ENCODE peak calls at places on chromosomes 13 and 19, in seven cellular contexts. One of them, this sample, is unnamed.

GRCh38 chr13:109740121-109740520 is 46.3 kb downstream of the IRS2 start:
- DNase-seq in neuronal stem cell: no peak
- DNase-seq in IMR-90: no peak
- DNase-seq in mesendoderm: no peak
- DNase-seq in trophoblast cell: no peak
- DNase-seq in H1: no peak
- DNase-seq in mesenchymal stem cell: no peak
- DNase-seq in this sample: no peak

GRCh38 chr19:38285567-38285966 is 18.5 kb upstream of the C19orf33 start:
- DNase-seq in neuronal stem cell: no peak
- DNase-seq in IMR-90: peak
- DNase-seq in mesendoderm: no peak
- DNase-seq in trophoblast cell: no peak
- DNase-seq in H1: no peak
- DNase-seq in mesenchymal stem cell: no peak
- DNase-seq in this sample: no peak

GRCh38 chr13:30846311-30846710 is 59.8 kb upstream of the MEDAG start:
- DNase-seq in neuronal stem cell: no peak
- DNase-seq in IMR-90: peak
- DNase-seq in mesendoderm: no peak
- DNase-seq in trophoblast cell: no peak
- DNase-seq in H1: no peak
- DNase-seq in mesenchymal stem cell: peak
- DNase-seq in this sample: no peak

GRCh38 chr13:113631341-113632095 is 26.5 kb downstream of the ATP4B start:
- DNase-seq in neuronal stem cell: no peak
- DNase-seq in IMR-90: no peak
- DNase-seq in mesendoderm: no peak
- DNase-seq in trophoblast cell: no peak
- DNase-seq in H1: no peak
- DNase-seq in mesenchymal stem cell: no peak
- DNase-seq in this sample: no peak

GRCh38 chr19:56341948-56342347 is 27.3 kb upstream of the ZSCAN5A start:
- DNase-seq in neuronal stem cell: no peak
- DNase-seq in IMR-90: no peak
- DNase-seq in mesendoderm: peak
- DNase-seq in trophoblast cell: no peak
- DNase-seq in H1: no peak
- DNase-seq in mesenchymal stem cell: no peak
- DNase-seq in this sample: no peak

GRCh38 chr13:46124967-46125933 is 20.4 kb upstream of the CPB2 start:
- DNase-seq in neuronal stem cell: no peak
- DNase-seq in IMR-90: no peak
- DNase-seq in mesendoderm: no peak
- DNase-seq in trophoblast cell: peak
- DNase-seq in H1: no peak
- DNase-seq in mesenchymal stem cell: peak
- DNase-seq in this sample: no peak

GRCh38 chr13:105638446-105638845 is 897.0 kb downstream of the EFNB2 start:
- DNase-seq in neuronal stem cell: no peak
- DNase-seq in IMR-90: peak
- DNase-seq in mesendoderm: no peak
- DNase-seq in trophoblast cell: no peak
- DNase-seq in H1: no peak
- DNase-seq in mesenchymal stem cell: peak
- DNase-seq in this sample: no peak

GRCh38 chr19:11480927-11481776 is at the start of gene ELAVL3:
- DNase-seq in neuronal stem cell: no peak
- DNase-seq in IMR-90: no peak
- DNase-seq in mesendoderm: no peak
- DNase-seq in trophoblast cell: no peak
- DNase-seq in H1: peak
- DNase-seq in mesenchymal stem cell: peak
- DNase-seq in this sample: peak

GRCh38 chr13:100361504-100361903 is 227.1 kb downstream of the GGACT start:
- DNase-seq in neuronal stem cell: no peak
- DNase-seq in IMR-90: peak
- DNase-seq in mesendoderm: no peak
- DNase-seq in trophoblast cell: no peak
- DNase-seq in H1: no peak
- DNase-seq in mesenchymal stem cell: peak
- DNase-seq in this sample: no peak

GRCh38 chr13:112066624-112067004 is 335 bp upstream of the SOX1 start:
- DNase-seq in neuronal stem cell: peak
- DNase-seq in IMR-90: no peak
- DNase-seq in mesendoderm: peak
- DNase-seq in trophoblast cell: no peak
- DNase-seq in H1: peak
- DNase-seq in mesenchymal stem cell: peak
- DNase-seq in this sample: peak

GRCh38 chr13:106958690-106959089 is 390.8 kb upstream of the ARGLU1 start:
- DNase-seq in neuronal stem cell: no peak
- DNase-seq in IMR-90: no peak
- DNase-seq in mesendoderm: no peak
- DNase-seq in trophoblast cell: no peak
- DNase-seq in H1: no peak
- DNase-seq in mesenchymal stem cell: no peak
- DNase-seq in this sample: no peak

GRCh38 chr13:25037057-25037813 is 58.7 kb upstream of the PABPC3 start:
- DNase-seq in neuronal stem cell: peak
- DNase-seq in IMR-90: peak
- DNase-seq in mesendoderm: peak
- DNase-seq in trophoblast cell: peak
- DNase-seq in H1: peak
- DNase-seq in mesenchymal stem cell: peak
- DNase-seq in this sample: peak

DNA sequence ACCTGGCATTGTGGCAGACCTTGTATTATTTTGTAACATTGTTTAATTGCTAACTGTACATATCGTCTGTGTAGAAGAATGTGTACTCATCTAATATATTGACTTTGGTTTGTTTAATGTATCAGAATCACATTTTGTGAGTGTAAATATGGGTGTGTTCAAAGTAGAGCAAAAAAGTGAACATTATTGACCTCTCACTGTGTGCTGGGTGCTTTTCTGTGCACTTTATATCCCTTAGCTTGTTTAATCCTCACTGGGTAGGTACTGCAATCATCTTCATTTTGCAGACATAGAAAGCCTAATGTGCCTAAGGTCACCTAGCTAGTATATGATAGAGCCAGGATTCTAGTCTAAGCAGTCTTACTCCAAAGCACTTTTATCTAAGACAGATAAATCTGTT is 245.1 kb downstream of the MAB21L1 start:
- DNase-seq in neuronal stem cell: no peak
- DNase-seq in IMR-90: no peak
- DNase-seq in mesendoderm: no peak
- DNase-seq in trophoblast cell: no peak
- DNase-seq in H1: no peak
- DNase-seq in mesenchymal stem cell: no peak
- DNase-seq in this sample: no peak
- H3K23ac ChIP-seq in neuronal stem cell: no peak
- H3K23ac ChIP-seq in IMR-90: no peak
- H3K23ac ChIP-seq in mesendoderm: no peak
- H3K23ac ChIP-seq in trophoblast cell: no peak
- H3K23ac ChIP-seq in H1: no peak
- H3K23ac ChIP-seq in mesenchymal stem cell: no peak
- H3K23ac ChIP-seq in this sample: no peak

GRCh38 chr13:26344980-26345379 is 91.1 kb downstream of the CDK8 start:
- DNase-seq in neuronal stem cell: no peak
- DNase-seq in IMR-90: peak
- DNase-seq in mesendoderm: no peak
- DNase-seq in trophoblast cell: no peak
- DNase-seq in H1: no peak
- DNase-seq in mesenchymal stem cell: no peak
- DNase-seq in this sample: no peak

GRCh38 chr13:26343816-26344215 is 89.9 kb downstream of the CDK8 start:
- DNase-seq in neuronal stem cell: no peak
- DNase-seq in IMR-90: no peak
- DNase-seq in mesendoderm: peak
- DNase-seq in trophoblast cell: no peak
- DNase-seq in H1: no peak
- DNase-seq in mesenchymal stem cell: peak
- DNase-seq in this sample: no peak

DNA sequence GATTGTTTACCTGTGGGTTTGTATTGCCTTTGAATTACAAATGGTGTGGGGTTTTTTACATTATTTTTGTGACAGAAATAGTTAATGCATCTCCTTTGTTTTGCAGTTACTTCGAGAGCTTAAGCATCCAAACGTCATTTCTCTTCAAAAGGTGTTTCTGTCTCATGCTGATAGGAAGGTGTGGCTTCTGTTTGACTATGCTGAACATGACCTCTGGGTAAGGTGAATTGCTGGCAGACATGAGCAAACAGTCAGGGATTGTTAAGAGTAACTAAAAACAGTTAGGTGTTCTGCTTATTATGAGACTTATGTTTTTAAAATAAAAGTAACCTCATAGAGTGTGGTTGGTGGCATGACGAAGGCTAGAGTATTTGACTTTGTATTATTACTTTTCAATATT is 95.0 kb downstream of the CDK8 start:
- DNase-seq in neuronal stem cell: no peak
- DNase-seq in IMR-90: no peak
- DNase-seq in mesendoderm: no peak
- DNase-seq in trophoblast cell: no peak
- DNase-seq in H1: no peak
- DNase-seq in mesenchymal stem cell: no peak
- DNase-seq in this sample: no peak
- H2BK120ac ChIP-seq in neuronal stem cell: no peak
- H2BK120ac ChIP-seq in IMR-90: no peak
- H2BK120ac ChIP-seq in mesendoderm: no peak
- H2BK120ac ChIP-seq in trophoblast cell: no peak
- H2BK120ac ChIP-seq in H1: no peak
- H2BK120ac ChIP-seq in mesenchymal stem cell: no peak
- H2BK120ac ChIP-seq in this sample: no peak

DNA sequence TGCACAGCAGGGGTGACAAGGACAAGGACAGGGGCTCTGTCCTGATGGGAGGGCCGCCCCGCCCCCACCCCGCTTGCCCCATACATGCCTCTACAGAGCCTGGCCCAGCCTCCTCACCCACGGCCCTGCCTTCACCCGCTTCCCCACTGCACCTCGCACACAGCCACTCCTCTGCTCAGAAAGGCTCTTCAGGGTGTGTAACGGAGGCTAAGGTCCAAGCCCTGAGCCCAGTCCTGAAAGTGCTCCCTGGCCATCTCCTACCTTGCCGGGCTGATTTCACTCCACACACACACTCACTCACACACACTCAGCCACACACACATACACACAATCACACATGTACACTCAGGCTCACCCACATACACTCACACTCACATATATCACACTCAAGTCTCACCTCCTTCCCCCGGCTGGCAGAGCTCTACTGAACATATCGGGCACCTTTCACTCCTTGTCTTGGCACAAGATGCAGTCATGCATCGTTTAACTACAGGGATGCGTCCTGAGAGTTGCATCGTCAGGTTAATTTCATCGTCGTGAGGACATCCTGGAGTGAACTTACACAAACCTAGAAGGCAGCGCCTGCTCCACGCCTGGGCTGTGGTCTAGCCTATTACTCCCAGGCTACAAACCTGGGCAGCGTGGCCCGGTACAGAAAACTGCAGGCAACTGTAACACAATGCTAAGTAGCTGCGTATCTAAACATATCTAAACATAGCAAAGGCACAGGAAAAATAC is 13.2 kb downstream of the EPS15L1 start:
- DNase-seq in neuronal stem cell: no peak
- DNase-seq in IMR-90: no peak
- DNase-seq in mesendoderm: no peak
- DNase-seq in trophoblast cell: no peak
- DNase-seq in H1: no peak
- DNase-seq in mesenchymal stem cell: no peak
- DNase-seq in this sample: no peak
- H3K9ac ChIP-seq in neuronal stem cell: peak
- H3K9ac ChIP-seq in IMR-90: no peak
- H3K9ac ChIP-seq in mesendoderm: no peak
- H3K9ac ChIP-seq in trophoblast cell: no peak
- H3K9ac ChIP-seq in H1: peak
- H3K9ac ChIP-seq in mesenchymal stem cell: no peak
- H3K9ac ChIP-seq in this sample: peak

DNA sequence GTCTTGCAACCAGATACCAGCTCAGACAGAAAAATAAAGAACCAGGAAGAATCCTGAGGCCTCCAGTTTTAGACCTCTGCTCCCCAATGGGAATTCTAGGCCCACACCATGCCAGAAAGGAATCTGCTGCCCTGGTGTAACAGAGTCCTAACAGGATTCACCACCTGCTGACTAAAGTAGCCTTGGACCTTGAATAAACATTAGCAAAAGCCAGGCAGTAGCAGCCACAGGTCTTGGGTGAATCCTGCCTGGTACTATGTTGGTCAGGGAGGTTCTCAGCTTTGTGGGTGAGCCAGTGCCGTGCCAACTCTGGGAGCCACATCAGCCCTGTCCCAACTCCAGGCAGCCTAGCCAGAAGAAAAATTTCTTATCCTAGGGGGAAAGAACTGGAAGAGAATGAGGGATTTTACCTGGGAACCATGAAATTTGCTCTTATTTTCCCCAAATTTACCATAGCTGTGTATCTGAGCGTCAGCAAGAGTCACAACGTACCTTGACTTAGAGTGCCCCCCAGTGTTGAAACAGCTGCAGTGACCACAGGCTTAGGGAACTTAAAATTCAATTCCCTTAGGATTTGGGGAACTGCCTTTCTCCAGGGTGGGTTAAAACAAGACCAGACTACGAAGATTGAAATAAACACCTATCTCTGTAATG is 1895.6 kb upstream of the PRR20A start:
- DNase-seq in neuronal stem cell: peak
- DNase-seq in IMR-90: no peak
- DNase-seq in mesendoderm: peak
- DNase-seq in trophoblast cell: peak
- DNase-seq in H1: peak
- DNase-seq in mesenchymal stem cell: peak
- DNase-seq in this sample: peak
- H3K23ac ChIP-seq in neuronal stem cell: no peak
- H3K23ac ChIP-seq in IMR-90: no peak
- H3K23ac ChIP-seq in mesendoderm: no peak
- H3K23ac ChIP-seq in trophoblast cell: no peak
- H3K23ac ChIP-seq in H1: no peak
- H3K23ac ChIP-seq in mesenchymal stem cell: no peak
- H3K23ac ChIP-seq in this sample: no peak

This sample was measured in H9.